ENCODE peak calls at places on chromosomes 16 and 17, in seven cellular contexts. J is DMS 273 treated with DMSO at 0.1 percent for 48 hours; I is AG10803; F is stimulated activated CD4-positive, alpha-beta T cell treated with anti-CD3 and anti-CD28 coated beads, Interleukin-4, amount 100 ng/mL, for 1 hour; A is effector memory CD4-positive, alpha-beta T cell; N is GM04503; E is GM10248. M is an unnamed sample.

GRCh38 chr17:63974594-63975192 is 2.0 kb upstream of the SCN4A start:
- DNase-seq in A (no peak), I (peak), J (no peak), F (no peak), N (no peak), E (no peak), M (peak)

GRCh38 chr17:72565758-72566157 is 444.9 kb downstream of the SOX9 start:
- DNase-seq in J (no peak), E (no peak), A (no peak), I (no peak), F (no peak), N (no peak), M (no peak)

GRCh38 chr16:84111481-84111880 is 5.3 kb downstream of the MBTPS1 start:
- DNase-seq in N (no peak), I (no peak), F (no peak), E (no peak), J (no peak), A (no peak), M (no peak)

GRCh38 chr17:14050616-14051015 is 18.7 kb upstream of the COX10 start:
- DNase-seq in E (no peak), F (no peak), J (no peak), A (no peak), I (no peak), N (no peak), M (no peak)

GRCh38 chr17:81130385-81131288 is 34.7 kb upstream of the PVALEF start:
- DNase-seq in A (no peak), F (no peak), N (no peak), J (no peak), I (no peak), E (no peak), M (no peak)

GRCh38 chr16:70694517-70695218 is 8.8 kb upstream of the MTSS2 start:
- DNase-seq in F (no peak), E (no peak), A (no peak), J (peak), I (no peak), N (no peak), M (no peak)

GRCh38 chr16:71724320-71724751 is at the start of gene PHLPP2:
- DNase-seq in E (no peak), J (no peak), I (no peak), N (no peak), A (no peak), F (no peak), M (no peak)

GRCh38 chr17:74042744-74043486 is 160.6 kb upstream of the RPL38 start:
- DNase-seq in N (peak), I (peak), A (no peak), J (no peak), F (peak), E (no peak), M (peak)

GRCh38 chr16:25110392-25110947 is 1.1 kb upstream of the LCMT1 start:
- DNase-seq in A (no peak), F (peak), E (no peak), J (no peak), I (no peak), N (no peak), M (peak)

GRCh38 chr17:69857412-69857835 is 217.6 kb upstream of the KCNJ16 start:
- DNase-seq in E (no peak), A (no peak), N (peak), F (no peak), J (peak), I (peak), M (peak)

GRCh38 chr16:82481455-82481854 is 145.3 kb upstream of the CDH13 start:
- DNase-seq in I (no peak), E (no peak), J (no peak), A (no peak), N (no peak), F (no peak), M (peak)

GRCh38 chr16:58885528-58886170 is 151.5 kb upstream of the GOT2 start:
- DNase-seq in I (peak), J (no peak), F (no peak), E (no peak), A (no peak), N (no peak), M (no peak)

GRCh38 chr16:13238182-13238581 is 336.8 kb downstream of the SHISA9 start:
- DNase-seq in N (no peak), I (no peak), E (no peak), A (no peak), J (no peak), F (no peak), M (no peak)

GRCh38 chr16:54282923-54283734 is 3.5 kb downstream of the IRX3 start:
- DNase-seq in N (no peak), I (no peak), F (no peak), J (no peak), A (no peak), E (no peak), M (peak)

GRCh38 chr17:77786740-77787505 is 171.6 kb upstream of the TNRC6C start:
- DNase-seq in F (no peak), A (no peak), I (peak), E (no peak), N (no peak), J (no peak), M (no peak)

GRCh38 chr17:144936-145670 is 7.7 kb downstream of the SCGB1C2 start:
- DNase-seq in N (no peak), J (no peak), I (no peak), A (no peak), E (no peak), F (no peak), M (no peak)

GRCh38 chr16:12468552-12468951 is 335.1 kb downstream of the CPPED1 start:
- DNase-seq in A (no peak), N (no peak), J (no peak), I (no peak), F (no peak), E (no peak), M (no peak)

GRCh38 chr16:19959736-19960135 is 75.1 kb upstream of the GPRC5B start:
- DNase-seq in J (no peak), A (no peak), N (no peak), F (no peak), I (no peak), E (no peak), M (no peak)

GRCh38 chr17:81551458-81552243 is 502 bp downstream of the FAAP100 start:
- DNase-seq in I (peak), F (no peak), A (no peak), J (no peak), N (no peak), E (no peak), M (peak)

GRCh38 chr17:17419166-17419565 is 57.6 kb upstream of the MED9 start:
- DNase-seq in N (no peak), J (no peak), E (no peak), I (no peak), A (no peak), F (no peak), M (no peak)

GRCh38 chr17:41802961-41803682 is 8.6 kb downstream of the P3H4 start:
- DNase-seq in F (no peak), I (no peak), A (no peak), N (no peak), J (peak), E (no peak), M (no peak)

GRCh38 chr16:53837421-53837820 is 133.5 kb downstream of the FTO start:
- DNase-seq in N (no peak), J (no peak), F (no peak), A (no peak), E (no peak), I (no peak), M (no peak)

GRCh38 chr17:6374271-6374691 is 60.6 kb downstream of the AIPL1 start:
- DNase-seq in J (no peak), A (no peak), N (no peak), F (no peak), E (no peak), I (no peak), M (no peak)

GRCh38 chr17:37779554-37779953 is 34.7 kb upstream of the HNF1B start:
- DNase-seq in A (no peak), F (no peak), N (peak), E (no peak), I (peak), J (no peak), M (peak)

GRCh38 chr16:86516618-86517003 is 6.3 kb downstream of the FOXF1 start:
- DNase-seq in F (no peak), N (no peak), A (no peak), E (no peak), I (peak), J (no peak), M (no peak)

GRCh38 chr17:9669551-9670008 is 24.3 kb downstream of the USP43 start:
- DNase-seq in I (no peak), F (no peak), N (no peak), A (no peak), J (no peak), E (no peak), M (peak)

GRCh38 chr16:8370374-8371015 is 219.8 kb downstream of the TMEM114 start:
- DNase-seq in N (no peak), J (no peak), I (no peak), A (no peak), E (no peak), F (no peak), M (peak)

GRCh38 chr16:16048904-16049582 is 99.6 kb downstream of the ABCC1 start:
- DNase-seq in F (no peak), E (no peak), J (no peak), A (no peak), N (no peak), I (no peak), M (no peak)

GRCh38 chr17:74165811-74166365 is 37.6 kb upstream of the RPL38 start:
- DNase-seq in A (no peak), J (no peak), I (no peak), N (no peak), F (no peak), E (no peak), M (no peak)

GRCh38 chr17:80475949-80476876 is at the start of gene NPTX1:
- DNase-seq in E (no peak), N (no peak), J (no peak), A (no peak), F (peak), I (no peak), M (no peak)

M was measured in MCF 10A.